ENCODE peak calls at places on chromosomes 16 and 17, in nine cellular contexts. One of them, this sample, is unnamed.

GRCh38 chr17:5585814-5586558 is 1.7 kb upstream of the NLRP1 start:
- DNase-seq in GM12878: peak; percentile 51
- DNase-seq in DND-41: no peak
- DNase-seq in HepG2: no peak
- DNase-seq in GM23338: peak; percentile 38
- DNase-seq in PC-9: peak; percentile 15
- DNase-seq in fibroblast of lung: peak; percentile 34
- DNase-seq in PC-3: peak; percentile 80
- DNase-seq in mammary epithelial cell: peak; percentile 65
- DNase-seq in this sample: no peak

GRCh38 chr16:68227850-68228553 is 7.9 kb downstream of the ESRP2 start:
- DNase-seq in DND-41: no peak
- DNase-seq in HepG2: no peak
- DNase-seq in GM23338: no peak
- DNase-seq in PC-9: no peak
- DNase-seq in fibroblast of lung: no peak
- DNase-seq in PC-3: no peak
- DNase-seq in mammary epithelial cell: no peak
- DNase-seq in GM12878: no peak
- DNase-seq in this sample: no peak

GRCh38 chr16:74718140-74718539 is 17.5 kb upstream of the MLKL start:
- DNase-seq in HepG2: no peak
- DNase-seq in PC-9: no peak
- DNase-seq in PC-3: no peak
- DNase-seq in fibroblast of lung: no peak
- DNase-seq in DND-41: no peak
- DNase-seq in GM12878: no peak
- DNase-seq in GM23338: no peak
- DNase-seq in mammary epithelial cell: no peak
- DNase-seq in this sample: no peak

GRCh38 chr17:9924735-9925191 is 19.7 kb upstream of the RCVRN start:
- DNase-seq in GM12878: peak; percentile 48
- DNase-seq in HepG2: peak; percentile 66
- DNase-seq in mammary epithelial cell: peak; percentile 56
- DNase-seq in fibroblast of lung: peak; percentile 53
- DNase-seq in PC-9: peak; percentile 39
- DNase-seq in PC-3: peak; percentile 83
- DNase-seq in GM23338: peak; percentile 90
- DNase-seq in DND-41: peak; percentile 46
- DNase-seq in this sample: peak; percentile 85

GRCh38 chr17:81995463-81996231 is 18.2 kb downstream of the ASPSCR1 start:
- DNase-seq in PC-9: no peak
- DNase-seq in DND-41: no peak
- DNase-seq in GM23338: peak; percentile 70
- DNase-seq in mammary epithelial cell: no peak
- DNase-seq in fibroblast of lung: no peak
- DNase-seq in GM12878: no peak
- DNase-seq in PC-3: no peak
- DNase-seq in HepG2: peak; percentile 81
- DNase-seq in this sample: no peak

GRCh38 chr17:47928415-47928814 is 13.0 kb upstream of the PNPO start:
- DNase-seq in GM23338: no peak
- DNase-seq in GM12878: no peak
- DNase-seq in DND-41: no peak
- DNase-seq in fibroblast of lung: no peak
- DNase-seq in PC-9: no peak
- DNase-seq in HepG2: no peak
- DNase-seq in PC-3: no peak
- DNase-seq in mammary epithelial cell: no peak
- DNase-seq in this sample: no peak

GRCh38 chr17:67018429-67019125 is 25.8 kb upstream of the CACNG1 start:
- DNase-seq in GM23338: no peak
- DNase-seq in PC-9: no peak
- DNase-seq in mammary epithelial cell: no peak
- DNase-seq in DND-41: no peak
- DNase-seq in HepG2: no peak
- DNase-seq in fibroblast of lung: no peak
- DNase-seq in PC-3: no peak
- DNase-seq in GM12878: no peak
- DNase-seq in this sample: no peak

GRCh38 chr17:33712120-33712519 is 419.0 kb upstream of the ASIC2 start:
- DNase-seq in fibroblast of lung: no peak
- DNase-seq in mammary epithelial cell: no peak
- DNase-seq in DND-41: no peak
- DNase-seq in PC-9: no peak
- DNase-seq in PC-3: no peak
- DNase-seq in GM12878: no peak
- DNase-seq in HepG2: no peak
- DNase-seq in GM23338: peak; percentile 41
- DNase-seq in this sample: no peak

GRCh38 chr16:70770968-70771552 is 29.9 kb downstream of the VAC14 start:
- DNase-seq in DND-41: peak; percentile 54
- DNase-seq in PC-9: peak; percentile 76
- DNase-seq in fibroblast of lung: peak; percentile 39
- DNase-seq in HepG2: peak; percentile 55
- DNase-seq in GM12878: no peak
- DNase-seq in mammary epithelial cell: peak; percentile 47
- DNase-seq in PC-3: peak; percentile 76
- DNase-seq in GM23338: peak; percentile 77
- DNase-seq in this sample: peak; percentile 64

GRCh38 chr16:87780385-87780989 is 14.7 kb upstream of the KLHDC4 start:
- DNase-seq in DND-41: peak; percentile 92
- DNase-seq in GM23338: no peak
- DNase-seq in mammary epithelial cell: peak; percentile 68
- DNase-seq in GM12878: peak; percentile 87
- DNase-seq in PC-9: no peak
- DNase-seq in fibroblast of lung: peak; percentile 79
- DNase-seq in HepG2: no peak
- DNase-seq in PC-3: no peak
- DNase-seq in this sample: peak; percentile 94

GRCh38 chr17:2421315-2422147 is 20.7 kb upstream of the MNT start:
- DNase-seq in DND-41: no peak
- DNase-seq in HepG2: no peak
- DNase-seq in mammary epithelial cell: peak; percentile 25
- DNase-seq in PC-9: peak; percentile 21
- DNase-seq in PC-3: no peak
- DNase-seq in GM23338: peak; percentile 63
- DNase-seq in fibroblast of lung: no peak
- DNase-seq in GM12878: no peak
- DNase-seq in this sample: no peak

GRCh38 chr16:11256657-11257130 is 690 bp upstream of the SOCS1 start:
- DNase-seq in PC-9: peak; percentile 63
- DNase-seq in mammary epithelial cell: peak; percentile 60
- DNase-seq in HepG2: no peak
- DNase-seq in fibroblast of lung: peak; percentile 63
- DNase-seq in GM12878: no peak
- DNase-seq in PC-3: peak; percentile 41
- DNase-seq in GM23338: peak; percentile 71
- DNase-seq in DND-41: peak; percentile 48
- DNase-seq in this sample: peak; percentile 29

GRCh38 chr17:56499799-56500388 is 93.6 kb upstream of the NOG start:
- DNase-seq in HepG2: peak; percentile 24
- DNase-seq in mammary epithelial cell: peak; percentile 23
- DNase-seq in PC-3: peak; percentile 73
- DNase-seq in fibroblast of lung: peak; percentile 12
- DNase-seq in DND-41: peak; percentile 23
- DNase-seq in GM23338: peak; percentile 73
- DNase-seq in GM12878: no peak
- DNase-seq in PC-9: peak; percentile 8
- DNase-seq in this sample: peak; percentile 57

GRCh38 chr17:79839363-79840203 is at the start of gene CBX4:
- DNase-seq in mammary epithelial cell: peak; percentile 92
- DNase-seq in fibroblast of lung: peak; percentile 90
- DNase-seq in GM12878: no peak
- DNase-seq in PC-3: peak; percentile 98
- DNase-seq in PC-9: peak; percentile 93
- DNase-seq in DND-41: peak; percentile 97
- DNase-seq in GM23338: peak; percentile 94
- DNase-seq in HepG2: peak; percentile 92
- DNase-seq in this sample: peak; percentile 97

GRCh38 chr17:17628388-17629008 is 37.0 kb upstream of the PEMT start:
- DNase-seq in GM12878: peak; percentile 15
- DNase-seq in PC-3: no peak
- DNase-seq in mammary epithelial cell: no peak
- DNase-seq in PC-9: peak; percentile 42
- DNase-seq in DND-41: no peak
- DNase-seq in fibroblast of lung: no peak
- DNase-seq in GM23338: no peak
- DNase-seq in HepG2: no peak
- DNase-seq in this sample: no peak

GRCh38 chr16:67173808-67174705 is 3.7 kb downstream of the NOL3 start:
- DNase-seq in DND-41: peak; percentile 66
- DNase-seq in PC-3: peak; percentile 87
- DNase-seq in mammary epithelial cell: peak; percentile 92
- DNase-seq in fibroblast of lung: peak; percentile 86
- DNase-seq in GM23338: peak; percentile 82
- DNase-seq in GM12878: no peak
- DNase-seq in PC-9: peak; percentile 93
- DNase-seq in HepG2: peak; percentile 82
- DNase-seq in this sample: peak; percentile 87
- TF ChIP-seq EZH2 in DND-41: no peak
- TF ChIP-seq EZH2 in PC-3: no peak
- TF ChIP-seq EZH2 in mammary epithelial cell: no peak
- TF ChIP-seq EZH2 in fibroblast of lung: no peak
- TF ChIP-seq EZH2 in GM23338: peak; percentile 40
- TF ChIP-seq EZH2 in GM12878: no peak
- TF ChIP-seq EZH2 in PC-9: no peak
- TF ChIP-seq EZH2 in HepG2: no peak
- TF ChIP-seq EZH2 in this sample: no peak

GRCh38 chr17:38750312-38751121 is 2.0 kb upstream of the PSMB3 start:
- DNase-seq in GM12878: no peak
- DNase-seq in mammary epithelial cell: peak; percentile 49
- DNase-seq in PC-3: peak; percentile 41
- DNase-seq in GM23338: peak; percentile 74
- DNase-seq in DND-41: no peak
- DNase-seq in fibroblast of lung: no peak
- DNase-seq in PC-9: no peak
- DNase-seq in HepG2: peak; percentile 50
- DNase-seq in this sample: peak; percentile 54

GRCh38 chr17:38748329-38749221 is at the start of gene PCGF2:
- DNase-seq in GM12878: no peak
- DNase-seq in PC-9: peak; percentile 77
- DNase-seq in HepG2: peak; percentile 89
- DNase-seq in GM23338: peak; percentile 98
- DNase-seq in mammary epithelial cell: peak; percentile 69
- DNase-seq in PC-3: peak; percentile 79
- DNase-seq in DND-41: peak; percentile 78
- DNase-seq in fibroblast of lung: peak; percentile 86
- DNase-seq in this sample: peak; percentile 90

GRCh38 chr17:38750044-38750311 is 1.8 kb upstream of the PCGF2 start:
- DNase-seq in fibroblast of lung: no peak
- DNase-seq in GM23338: no peak
- DNase-seq in HepG2: no peak
- DNase-seq in PC-9: no peak
- DNase-seq in mammary epithelial cell: no peak
- DNase-seq in GM12878: no peak
- DNase-seq in DND-41: no peak
- DNase-seq in PC-3: no peak
- DNase-seq in this sample: no peak

GRCh38 chr17:38747385-38748328 is 479 bp downstream of the PCGF2 start:
- DNase-seq in GM23338: peak; percentile 55
- DNase-seq in PC-9: no peak
- DNase-seq in HepG2: no peak
- DNase-seq in fibroblast of lung: no peak
- DNase-seq in GM12878: no peak
- DNase-seq in mammary epithelial cell: peak; percentile 11
- DNase-seq in DND-41: peak; percentile 68
- DNase-seq in PC-3: no peak
- DNase-seq in this sample: peak; percentile 37

DNA sequence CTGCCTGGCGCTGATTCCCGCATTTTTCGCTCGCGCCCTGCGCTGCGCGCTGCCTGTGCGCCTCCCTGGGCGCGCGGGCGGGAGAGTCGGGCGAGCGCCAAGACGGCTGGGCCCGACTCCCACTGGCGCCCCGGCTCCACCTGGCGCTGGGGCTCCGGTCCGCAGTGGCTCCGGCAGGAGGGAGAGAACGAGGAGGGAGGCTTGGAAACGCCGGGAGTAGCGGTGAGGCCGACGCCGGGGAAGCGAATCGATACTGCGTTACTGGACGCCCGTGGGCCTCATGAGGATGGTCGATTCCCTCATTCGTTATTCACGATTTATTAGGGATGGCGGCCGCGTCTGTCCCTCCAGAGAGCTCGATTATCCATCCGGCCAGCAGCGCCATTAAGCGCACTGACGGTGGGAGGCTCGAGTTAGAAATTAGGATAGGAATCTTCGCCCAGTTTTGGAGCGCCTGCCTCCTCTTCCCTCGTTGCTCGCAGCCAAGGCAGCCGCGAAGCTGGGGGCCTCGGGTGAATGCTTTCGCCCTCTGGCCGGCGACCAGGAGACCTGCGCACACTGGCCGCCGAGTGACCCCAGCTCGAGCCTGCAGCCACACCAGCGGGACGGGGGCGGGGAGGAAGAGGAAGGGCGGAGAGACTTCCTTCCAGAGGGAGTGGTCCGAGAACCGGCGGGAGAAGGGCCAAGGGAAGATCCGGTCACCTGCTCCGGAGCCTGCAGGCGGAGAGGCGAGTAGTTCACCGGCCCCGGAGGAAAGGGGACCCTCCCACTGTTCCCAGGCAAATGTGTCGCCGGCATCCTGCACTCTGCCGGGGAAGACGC is 1.3 kb upstream of the PCGF2 start:
- DNase-seq in fibroblast of lung: peak; percentile 74
- DNase-seq in GM23338: peak; percentile 91
- DNase-seq in PC-3: peak; percentile 73
- DNase-seq in mammary epithelial cell: peak; percentile 67
- DNase-seq in HepG2: peak; percentile 89
- DNase-seq in GM12878: no peak
- DNase-seq in PC-9: peak; percentile 88
- DNase-seq in DND-41: no peak
- DNase-seq in this sample: peak; percentile 45
- TF ChIP-seq CTCF in fibroblast of lung: no peak
- TF ChIP-seq CTCF in GM23338: no peak
- TF ChIP-seq CTCF in PC-3: no peak
- TF ChIP-seq CTCF in mammary epithelial cell: no peak
- TF ChIP-seq CTCF in HepG2: peak; percentile 46
- TF ChIP-seq CTCF in GM12878: no peak
- TF ChIP-seq CTCF in PC-9: no peak
- TF ChIP-seq CTCF in DND-41: no peak
- TF ChIP-seq CTCF in this sample: no peak

GRCh38 chr17:39939031-39939430 is 11.5 kb downstream of the LRRC3C start:
- DNase-seq in mammary epithelial cell: no peak
- DNase-seq in PC-3: no peak
- DNase-seq in DND-41: no peak
- DNase-seq in HepG2: no peak
- DNase-seq in GM23338: no peak
- DNase-seq in GM12878: no peak
- DNase-seq in PC-9: no peak
- DNase-seq in fibroblast of lung: no peak
- DNase-seq in this sample: no peak
- TF ChIP-seq EZH2 in mammary epithelial cell: no peak
- TF ChIP-seq EZH2 in PC-3: no peak
- TF ChIP-seq EZH2 in DND-41: no peak
- TF ChIP-seq EZH2 in HepG2: no peak
- TF ChIP-seq EZH2 in GM23338: no peak
- TF ChIP-seq EZH2 in GM12878: no peak
- TF ChIP-seq EZH2 in PC-9: no peak
- TF ChIP-seq EZH2 in fibroblast of lung: no peak
- TF ChIP-seq EZH2 in this sample: no peak

GRCh38 chr17:83196088-83196765 is 116.8 kb downstream of the METRNL start:
- DNase-seq in GM12878: no peak
- DNase-seq in DND-41: no peak
- DNase-seq in fibroblast of lung: peak; percentile 64
- DNase-seq in GM23338: no peak
- DNase-seq in mammary epithelial cell: no peak
- DNase-seq in PC-3: no peak
- DNase-seq in PC-9: no peak
- DNase-seq in HepG2: no peak
- DNase-seq in this sample: no peak
- TF ChIP-seq CTCF in GM12878: no peak
- TF ChIP-seq CTCF in DND-41: no peak
- TF ChIP-seq CTCF in fibroblast of lung: no peak
- TF ChIP-seq CTCF in GM23338: no peak
- TF ChIP-seq CTCF in mammary epithelial cell: no peak
- TF ChIP-seq CTCF in PC-3: no peak
- TF ChIP-seq CTCF in PC-9: no peak
- TF ChIP-seq CTCF in HepG2: no peak
- TF ChIP-seq CTCF in this sample: no peak